ENCODE peak calls at places on chromosomes 1 and 21, in five cellular contexts. I, H, Q, P and F are unnamed samples.

GRCh38 chr1:193285626-193286025 is 99.2 kb upstream of the B3GALT2 start:
- DNase-seq in I (no peak), H (no peak), Q (no peak), P (no peak), F (no peak)

GRCh38 chr21:25005388-25005787 is 601.9 kb downstream of the MRPL39 start:
- DNase-seq in I (no peak), H (no peak), Q (no peak), P (no peak), F (no peak)

GRCh38 chr1:168304865-168305264 is 24.2 kb downstream of the TBX19 start:
- DNase-seq in I (no peak), H (no peak), Q (no peak), P (no peak), F (no peak)

GRCh38 chr1:16882995-16883394 is 12.8 kb upstream of the RNU1-2 start:
- DNase-seq in I (no peak), H (no peak), Q (no peak), P (no peak), F (no peak)

GRCh38 chr1:211828584-211829342 is 1.8 kb downstream of the LPGAT1 start:
- DNase-seq in I (no peak), H (peak; percentile 5), Q (no peak), P (no peak), F (no peak)

GRCh38 chr1:16625497-16626408 is 12.4 kb upstream of the NBPF1 start:
- DNase-seq in I (no peak), H (no peak), Q (peak; percentile 49), P (no peak), F (no peak)

GRCh38 chr1:17661546-17662157 is 93.5 kb upstream of the ACTL8 start:
- DNase-seq in I (peak; percentile 12), H (peak; percentile 41), Q (peak; percentile 88), P (no peak), F (no peak)

GRCh38 chr1:25618433-25618808 is 1.8 kb downstream of the MAN1C1 start:
- DNase-seq in I (no peak), H (no peak), Q (no peak), P (no peak), F (no peak)

GRCh38 chr1:15939181-15940109 is 36.5 kb downstream of the ZBTB17 start:
- DNase-seq in I (no peak), H (peak; percentile 61), Q (no peak), P (no peak), F (no peak)

GRCh38 chr1:115729765-115730164 is 38.7 kb downstream of the CASQ2 start:
- DNase-seq in I (no peak), H (no peak), Q (no peak), P (peak; percentile 77), F (no peak)

GRCh38 chr1:213688655-213689054 is 299.1 kb upstream of the PROX1 start:
- DNase-seq in I (no peak), H (no peak), Q (no peak), P (no peak), F (no peak)

GRCh38 chr1:55980574-55980973 is 598.8 kb downstream of the PLPP3 start:
- DNase-seq in I (no peak), H (no peak), Q (no peak), P (no peak), F (no peak)

GRCh38 chr1:176741181-176741580 is 278.2 kb downstream of the PAPPA2 start:
- DNase-seq in I (no peak), H (no peak), Q (no peak), P (no peak), F (no peak)

GRCh38 chr21:45042664-45043161 is 31.7 kb upstream of the ADARB1 start:
- DNase-seq in I (no peak), H (no peak), Q (no peak), P (no peak), F (no peak)

GRCh38 chr21:45041984-45042663 is 32.3 kb upstream of the ADARB1 start:
- DNase-seq in I (no peak), H (no peak), Q (no peak), P (no peak), F (no peak)

GRCh38 chr21:45040114-45040715 is 34.2 kb upstream of the ADARB1 start:
- DNase-seq in I (no peak), H (no peak), Q (no peak), P (no peak), F (no peak)

GRCh38 chr21:45040739-45041138 is 33.6 kb upstream of the ADARB1 start:
- DNase-seq in I (no peak), H (no peak), Q (no peak), P (no peak), F (no peak)

DNA sequence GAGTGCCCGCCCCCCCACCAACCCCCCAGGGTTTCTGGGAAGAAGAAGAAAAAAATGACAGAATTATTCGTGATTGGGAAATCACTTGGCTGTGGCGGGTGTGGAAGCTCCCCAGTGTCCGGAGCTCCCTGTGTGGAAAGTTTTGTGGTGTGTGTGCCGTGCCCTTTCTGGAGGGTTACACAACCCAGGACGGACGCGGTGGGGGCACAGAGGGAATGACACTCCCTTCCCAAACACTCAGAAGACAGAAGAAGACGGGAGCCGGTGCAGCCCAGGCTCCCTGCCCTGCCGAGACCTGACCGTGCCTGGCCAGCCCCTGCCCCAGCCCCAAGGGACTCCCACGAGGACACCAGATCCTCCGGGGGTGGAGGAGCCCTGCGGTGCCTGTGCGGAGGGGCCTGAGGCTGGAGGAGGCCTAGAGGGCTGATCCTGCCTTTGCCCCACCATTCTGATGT is 33.0 kb upstream of the ADARB1 start:
- DNase-seq in I (no peak), H (no peak), Q (no peak), P (no peak), F (no peak)
- TF ChIP-seq ZNF274 in I (no peak), H (no peak), Q (no peak), P (no peak), F (no peak)

DNA sequence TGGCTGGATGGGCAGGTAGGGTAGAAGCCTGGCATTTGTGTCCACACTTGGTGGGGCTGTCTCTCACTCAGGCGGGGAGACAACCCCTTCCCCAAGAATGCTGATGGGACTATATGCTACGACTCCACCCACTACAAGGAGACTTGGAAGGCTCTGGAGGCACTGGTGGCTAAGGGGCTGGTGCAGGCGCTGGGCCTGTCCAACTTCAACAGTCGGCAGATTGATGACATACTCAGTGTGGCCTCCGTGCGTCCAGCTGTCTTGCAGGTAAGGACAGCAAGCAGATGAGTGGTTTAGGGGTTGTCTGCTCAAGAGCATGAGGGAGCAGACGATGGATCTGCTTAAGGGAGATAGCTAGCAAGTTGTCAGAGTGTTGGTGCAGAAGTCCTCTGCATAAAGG is 15.9 kb upstream of the NASP start:
- DNase-seq in I (no peak), H (no peak), Q (no peak), P (no peak), F (no peak)
- H3K9ac ChIP-seq in I (no peak overlapping the region), H (no peak overlapping the region), Q (no peak overlapping the region), P (no peak overlapping the region), F (no peak overlapping the region)

GRCh38 chr1:21451981-21452411 is 12.1 kb downstream of the NBPF3 start:
- DNase-seq in I (no peak), H (no peak), Q (no peak), P (no peak), F (no peak)
- TF ChIP-seq ZNF274 in I (no peak), H (no peak), Q (no peak), P (no peak), F (no peak)

DNA sequence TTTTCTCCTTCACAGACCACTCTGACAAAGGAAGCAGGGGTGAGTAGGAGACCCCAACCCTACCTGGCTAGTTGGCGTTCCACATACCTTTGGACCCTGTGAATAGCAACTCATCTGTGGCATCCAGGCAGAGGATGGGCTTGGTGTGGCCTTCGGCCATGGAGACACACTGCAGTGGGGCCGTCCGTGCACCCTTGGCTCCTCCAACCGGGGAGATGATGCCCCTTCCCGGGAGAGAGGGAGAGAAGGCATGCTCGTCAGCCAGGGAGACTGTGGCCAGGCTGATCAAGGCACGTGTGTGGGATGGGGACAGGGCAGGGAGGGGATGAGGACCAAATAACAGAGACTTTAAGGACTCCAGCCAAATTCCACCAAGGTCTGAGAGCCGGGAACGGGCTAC is 42.6 kb downstream of the KIF21B start:
- DNase-seq in I (no peak), H (no peak), Q (no peak), P (no peak), F (no peak)
- H3K9ac ChIP-seq in I (no peak overlapping the region), H (no peak overlapping the region), Q (no peak overlapping the region), P (no peak overlapping the region), F (no peak overlapping the region)

GRCh38 chr1:201481004-201481380 is 12.0 kb upstream of the PHLDA3 start:
- DNase-seq in I (no peak), H (no peak), Q (no peak), P (no peak), F (no peak)
- TF ChIP-seq ZNF274 in I (no peak), H (no peak), Q (no peak), P (no peak), F (no peak)